ENCODE peak calls at places on chromosome 17, in four cellular contexts. P is upper lobe of right lung, K is adipocyte, W is uterus. B is an unnamed sample.

GRCh38 chr17:32341141-32341856 is 674 bp downstream of the C17orf75 start:
- DNase-seq in P (no peak), W (no peak), K (peak), B (peak)

GRCh38 chr17:40517286-40517662 is 15.9 kb upstream of the TNS4 start:
- DNase-seq in K (no peak), W (no peak), P (peak), B (no peak)

GRCh38 chr17:58356231-58356630 is 4.2 kb upstream of the SUPT4H1 start:
- DNase-seq in W (no peak), P (no peak), K (no peak), B (no peak)

GRCh38 chr17:13385481-13385907 is 216.2 kb downstream of the HS3ST3A1 start:
- DNase-seq in W (no peak), K (no peak), P (no peak), B (no peak)

GRCh38 chr17:9645858-9646555 is 690 bp downstream of the USP43 start:
- DNase-seq in P (peak), W (no peak), K (no peak), B (no peak)

GRCh38 chr17:82031885-82032627 is 578 bp downstream of the RAC3 start:
- DNase-seq in P (no peak), W (no peak), K (no peak), B (no peak)

GRCh38 chr17:61872099-61872498 is 8.8 kb upstream of the BRIP1 start:
- DNase-seq in W (no peak), P (no peak), K (no peak), B (no peak)

GRCh38 chr17:45381001-45381400 is 51.7 kb downstream of the ARHGAP27 start:
- DNase-seq in W (no peak), K (no peak), P (peak), B (no peak)

GRCh38 chr17:1834378-1835149 is 4.8 kb downstream of the RPA1 start:
- DNase-seq in P (no peak), K (no peak), W (no peak), B (no peak)

GRCh38 chr17:15134363-15134762 is 130.8 kb downstream of the PMP22 start:
- DNase-seq in K (no peak), P (no peak), W (no peak), B (no peak)

GRCh38 chr17:75077490-75078096 is 10.2 kb upstream of the SLC16A5 start:
- DNase-seq in W (peak), K (no peak), P (peak), B (peak)

GRCh38 chr17:10226930-10227695 is 28.7 kb upstream of the GAS7 start:
- DNase-seq in W (peak), K (peak), P (peak), B (peak)

GRCh38 chr17:73228748-73229236 is 32.9 kb downstream of the CPSF4L start:
- DNase-seq in P (no peak), K (peak), W (peak), B (no peak)

B was measured in activated effector memory CD4-positive, alpha-beta T cell treated with Interleukin-2 at 50 U/mL for 16 hours.